ENCODE peak calls at places on chromosome 20, in ten cellular contexts. A is CD8-positive, alpha-beta memory T cell; X is mucosa of descending colon; H is stomach; F is heart right ventricle; Z is uterus; O is mesendoderm; W is tibial artery; U is mesenchymal stem cell; T is neural progenitor cell. V is an unnamed sample. For H3K36me3, the result is how much of the 10 kb centered on the place peaks cover.

GRCh38 chr20:34581341-34582189 is 23.0 kb downstream of the MAP1LC3A start:
- DNase-seq in H (no peak), O (peak), X (no peak), W (peak), T (peak), F (no peak), U (peak), A (no peak), Z (no peak), V (no peak)

GRCh38 chr20:56944546-56944945 is 315.4 kb downstream of the TFAP2C start:
- DNase-seq in U (no peak), O (no peak), Z (no peak), X (no peak), F (no peak), A (no peak), T (no peak), H (no peak), W (no peak), V (no peak)

GRCh38 chr20:36607586-36608387 is 2.2 kb downstream of the RAB5IF start:
- DNase-seq in U (no peak), F (no peak), A (no peak), T (no peak), O (no peak), X (peak), H (peak), W (no peak), Z (no peak), V (no peak)

GRCh38 chr20:51797357-51798025 is 4.8 kb downstream of the SALL4 start:
- DNase-seq in A (no peak), H (no peak), T (peak), F (no peak), U (peak), O (peak), X (no peak), W (no peak), Z (no peak), V (peak)

GRCh38 chr20:6081236-6081635 is 27.4 kb upstream of the LRRN4 start:
- DNase-seq in O (no peak), T (no peak), H (no peak), Z (no peak), F (no peak), W (no peak), U (peak), A (no peak), X (no peak), V (no peak)

GRCh38 chr20:56835829-56836228 is 206.7 kb downstream of the TFAP2C start:
- DNase-seq in F (no peak), U (no peak), T (no peak), A (no peak), X (no peak), H (no peak), Z (no peak), W (no peak), O (no peak), V (no peak)

GRCh38 chr20:19767070-19767469 is 9.0 kb downstream of the RIN2 start:
- DNase-seq in X (no peak), U (no peak), T (no peak), A (no peak), Z (no peak), W (no peak), F (no peak), O (no peak), H (no peak), V (no peak)

GRCh38 chr20:53829086-53829703 is 235.6 kb upstream of the ZNF217 start:
- DNase-seq in U (peak), Z (no peak), X (no peak), A (no peak), T (no peak), F (no peak), H (no peak), O (peak), W (peak), V (no peak)

GRCh38 chr20:59604770-59605665 is 678 bp downstream of the PHACTR3 start:
- DNase-seq in W (no peak), U (no peak), O (peak), H (no peak), Z (no peak), X (no peak), T (peak), A (no peak), F (peak), V (peak)

GRCh38 chr20:50980851-50981713 is 22.5 kb downstream of the MOCS3 start:
- DNase-seq in W (no peak), H (peak), Z (peak), T (peak), X (peak), F (peak), A (peak), U (peak), O (peak), V (peak)

GRCh38 chr20:32285621-32286334 is 8.3 kb downstream of the KIF3B start:
- DNase-seq in F (no peak), O (no peak), Z (no peak), U (peak), T (no peak), A (peak), H (no peak), X (peak), W (no peak), V (no peak)

GRCh38 chr20:55415567-55416142 is 589.7 kb downstream of the CBLN4 start:
- DNase-seq in H (no peak), W (no peak), A (no peak), U (no peak), T (peak), O (peak), F (no peak), X (no peak), Z (no peak), V (peak)

GRCh38 chr20:50293244-50294139 is 102.9 kb downstream of the CEBPB start:
- DNase-seq in W (no peak), A (no peak), Z (no peak), H (no peak), U (peak), F (no peak), O (no peak), X (no peak), T (no peak), V (no peak)

GRCh38 chr20:14189794-14190402 is 147.5 kb downstream of the FLRT3 start:
- DNase-seq in H (no peak), Z (no peak), W (no peak), U (peak), F (no peak), T (peak), O (peak), A (no peak), X (peak), V (no peak)

GRCh38 chr20:33917813-33918525 is 75.7 kb upstream of the RALY start:
- DNase-seq in T (no peak), X (no peak), F (no peak), H (no peak), W (no peak), O (no peak), A (no peak), Z (no peak), U (no peak), V (no peak)

GRCh38 chr20:21550587-21550986 is 36.7 kb upstream of the NKX2-2 start:
- DNase-seq in Z (no peak), F (no peak), A (no peak), T (no peak), O (no peak), W (no peak), X (no peak), U (no peak), H (no peak), V (no peak)

GRCh38 chr20:5364136-5364821 is 47.5 kb upstream of the PROKR2 start:
- DNase-seq in F (no peak), A (no peak), W (no peak), X (no peak), H (no peak), T (no peak), O (peak), U (no peak), Z (no peak), V (no peak)

GRCh38 chr20:13068336-13068735 is 59.6 kb downstream of the SPTLC3 start:
- DNase-seq in F (no peak), H (no peak), X (peak), Z (no peak), A (no peak), W (no peak), O (no peak), U (no peak), T (no peak), V (no peak)

GRCh38 chr20:35408270-35408669 is 3.5 kb downstream of the UQCC1 start:
- DNase-seq in W (no peak), U (no peak), Z (no peak), O (no peak), H (no peak), A (no peak), T (no peak), X (no peak), F (no peak), V (no peak)

GRCh38 chr20:51411867-51412266 is 130.7 kb downstream of the NFATC2 start:
- DNase-seq in H (no peak), F (no peak), U (no peak), T (peak), W (no peak), Z (no peak), O (no peak), X (no peak), A (no peak), V (peak)

GRCh38 chr20:2224246-2224645 is 71.6 kb upstream of the TGM3 start:
- DNase-seq in H (no peak), Z (no peak), X (no peak), W (no peak), F (no peak), A (no peak), U (no peak), T (no peak), O (no peak), V (no peak)

GRCh38 chr20:56676679-56677078 is 47.6 kb downstream of the TFAP2C start:
- DNase-seq in A (no peak), W (no peak), T (no peak), X (no peak), O (no peak), H (no peak), U (no peak), F (no peak), Z (no peak), V (peak)

GRCh38 chr20:37390503-37390890 is 44.6 kb downstream of the SRC start:
- DNase-seq in W (peak), F (no peak), U (no peak), X (no peak), O (no peak), H (no peak), A (no peak), Z (no peak), T (no peak), V (no peak)

GRCh38 chr20:5000263-5001173 is 792 bp downstream of the SLC23A2 start:
- DNase-seq in F (peak), O (peak), X (peak), T (peak), Z (peak), A (peak), H (peak), U (peak), W (peak), V (peak)

GRCh38 chr20:61835301-61835700 is 230.4 kb downstream of the TAF4 start:
- DNase-seq in Z (no peak), A (no peak), H (no peak), U (no peak), X (no peak), W (no peak), O (no peak), F (no peak), T (no peak), V (no peak)

GRCh38 chr20:2449386-2449785 is 21.2 kb downstream of the SNRPB start:
- DNase-seq in F (no peak), W (no peak), H (no peak), X (no peak), O (no peak), A (no peak), U (no peak), Z (no peak), T (no peak), V (no peak)

DNA sequence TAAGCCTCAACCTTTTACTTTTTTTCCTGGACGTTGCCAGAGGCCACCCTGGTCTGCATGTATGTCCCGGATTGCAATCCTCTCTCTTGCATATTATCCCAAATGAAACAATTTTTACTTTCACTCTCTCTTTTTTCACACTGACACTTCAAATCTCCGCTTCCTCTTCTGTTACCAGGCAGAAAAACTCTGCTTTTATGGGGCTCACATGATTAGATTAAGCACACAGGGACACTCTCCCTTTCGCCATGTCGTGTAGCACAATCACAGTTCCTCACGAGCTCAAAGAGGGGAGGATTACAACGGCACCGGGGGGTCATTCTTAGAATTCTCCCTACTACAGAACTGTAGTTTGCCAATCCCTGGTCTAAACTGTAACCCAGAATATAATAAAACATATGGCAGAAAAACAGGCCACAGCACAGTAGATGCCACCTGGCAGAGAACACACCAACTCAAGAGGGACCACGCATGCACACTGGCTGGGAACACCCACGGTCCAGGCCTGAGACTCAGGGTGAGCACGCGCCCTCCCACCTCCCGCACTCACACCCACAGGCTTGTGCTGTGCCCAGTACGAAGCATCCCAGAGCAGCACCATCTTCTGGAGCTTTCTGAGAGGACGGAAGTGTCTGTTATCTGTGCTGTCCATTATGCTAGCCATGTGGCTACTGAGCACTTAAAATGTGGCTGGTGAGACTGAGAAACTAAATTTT is 288.7 kb downstream of the KIF16B start:
- DNase-seq in Z (no peak), U (no peak), A (no peak), W (no peak), H (no peak), F (no peak), O (no peak), X (peak), T (peak), V (no peak)
- H3K4me3 ChIP-seq in Z (no peak), U (no peak), A (no peak), W (no peak), H (no peak), F (no peak), O (no peak), X (no peak), T (no peak), V (no peak)

DNA sequence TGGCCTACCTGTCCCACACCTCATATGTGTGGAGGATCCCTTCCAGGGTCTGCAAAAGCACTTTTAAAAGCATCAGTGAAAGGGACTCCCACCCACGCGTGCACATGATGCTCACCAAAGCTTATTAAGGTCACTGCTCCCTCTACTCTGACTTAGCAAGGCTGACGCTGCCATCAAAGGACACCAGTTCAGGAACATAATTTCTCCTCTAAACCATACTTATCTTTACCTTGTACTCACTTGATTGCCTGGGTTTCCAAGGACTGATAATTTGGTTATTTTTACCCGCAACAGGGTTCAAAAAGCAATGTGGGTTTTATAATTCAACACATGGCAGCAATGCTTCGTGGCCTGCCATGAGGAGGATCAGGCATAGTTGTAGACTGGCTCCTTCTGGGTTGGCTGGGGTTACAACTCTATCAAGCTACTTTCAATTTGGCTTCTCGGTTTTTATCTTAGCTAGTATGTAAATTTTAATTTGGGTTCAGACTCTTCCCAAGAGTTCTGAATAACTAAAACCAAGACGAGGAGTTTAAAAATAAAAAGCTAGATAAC is 52.2 kb upstream of the EMILIN3 start:
- DNase-seq in W (no peak), H (no peak), U (no peak), O (no peak), T (no peak), F (no peak), X (no peak), Z (no peak), A (no peak), V (no peak)
- H3K36me3 ChIP-seq in W (half or more), H (half or more), U (half or more), O (under half), T (under half), F (half or more), X (under half), Z (under half), A (half or more), V (under half)

GRCh38 chr20:10510216-10510615 is 75.1 kb downstream of the SLX4IP start:
- DNase-seq in A (no peak), T (no peak), U (no peak), F (no peak), Z (no peak), H (no peak), O (no peak), W (no peak), X (no peak), V (no peak)

GRCh38 chr20:10509411-10509810 is 74.3 kb downstream of the SLX4IP start:
- DNase-seq in F (no peak), W (no peak), X (no peak), A (no peak), U (peak), H (no peak), O (no peak), T (no peak), Z (no peak), V (no peak)

GRCh38 chr20:10511507-10512231 is 76.6 kb downstream of the SLX4IP start:
- DNase-seq in H (peak), W (peak), O (peak), Z (peak), F (peak), A (peak), T (peak), X (peak), U (peak), V (peak)

GRCh38 chr20:10513091-10513490 is 78.0 kb downstream of the SLX4IP start:
- DNase-seq in U (no peak), F (no peak), O (no peak), H (no peak), W (no peak), A (no peak), X (no peak), T (no peak), Z (no peak), V (no peak)

DNA sequence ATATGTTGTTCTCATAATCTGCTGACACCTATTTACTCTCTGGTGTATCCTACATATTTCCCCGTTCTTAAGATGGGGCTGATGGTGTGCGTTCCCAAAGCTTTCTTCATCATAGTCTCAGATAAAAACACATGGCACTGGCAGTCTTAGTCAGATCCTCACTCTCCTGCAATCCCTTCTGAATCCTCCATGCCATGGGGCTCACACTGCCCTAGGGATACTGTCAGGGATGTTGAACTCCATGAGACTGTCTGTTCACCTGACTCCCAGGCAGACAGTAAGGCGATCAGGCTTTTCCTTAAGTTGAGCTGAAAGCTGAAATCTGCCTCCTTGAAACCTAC is 76.0 kb downstream of the SLX4IP start:
- DNase-seq in F (no peak), O (no peak), A (no peak), X (no peak), W (no peak), T (no peak), Z (no peak), U (no peak), H (no peak), V (no peak)
- H3K4me3 ChIP-seq in F (no peak), O (no peak), A (no peak), X (no peak), W (no peak), T (no peak), Z (no peak), U (no peak), H (no peak), V (no peak)

DNA sequence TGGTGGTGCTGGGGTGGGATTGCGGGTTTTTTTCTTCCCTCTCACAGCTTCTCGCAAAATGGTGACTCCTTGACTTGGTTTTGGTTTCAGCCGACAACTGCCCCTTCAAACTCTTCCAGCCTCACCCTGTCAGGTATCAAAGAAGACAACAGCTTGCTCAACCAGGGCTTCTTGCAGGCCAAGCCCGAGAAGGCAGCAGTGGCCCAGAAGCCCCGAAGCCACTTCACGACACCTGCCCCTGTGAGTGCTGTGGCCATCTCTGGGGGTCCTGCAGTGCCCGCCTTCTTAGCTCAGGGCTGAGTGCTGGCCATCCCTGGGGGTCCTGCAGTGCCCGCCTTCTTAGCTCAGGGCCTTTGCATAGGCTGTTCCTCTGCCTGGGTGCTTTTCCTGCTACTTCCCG is 11.8 kb downstream of the GTSF1L start:
- DNase-seq in O (no peak), H (no peak), T (no peak), X (no peak), F (no peak), W (no peak), U (no peak), Z (no peak), A (no peak), V (no peak)
- H3K36me3 ChIP-seq in O (under half), H (under half), T (under half), X (under half), F (under half), W (under half), U (under half), Z (under half), A (under half), V (under half)

DNA sequence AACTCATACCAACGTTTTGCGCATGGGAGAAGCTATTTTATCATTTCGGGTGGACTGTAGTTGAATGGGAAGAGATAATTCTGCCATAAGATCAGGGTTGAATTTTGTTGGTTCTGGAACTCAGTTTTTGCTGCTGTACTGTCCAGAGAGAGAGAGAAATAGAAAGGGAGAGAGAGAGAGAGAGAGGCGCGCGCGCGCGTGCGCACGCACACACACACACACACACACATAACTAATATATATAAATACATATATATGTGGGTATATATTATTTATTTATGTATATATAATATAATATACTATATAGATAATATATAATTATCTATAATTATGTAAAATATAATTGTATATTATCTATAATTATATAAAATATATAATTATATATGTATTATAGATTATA is 21.9 kb downstream of the ATRN start:
- DNase-seq in Z (no peak), T (no peak), H (no peak), X (no peak), F (no peak), W (no peak), U (no peak), O (no peak), A (no peak), V (no peak)
- H3K4me3 ChIP-seq in Z (no peak), T (no peak), H (no peak), X (no peak), F (no peak), W (no peak), U (no peak), O (no peak), A (no peak), V (no peak)

GRCh38 chr20:25018425-25018824 is 25.9 kb upstream of the APMAP start:
- DNase-seq in O (no peak), U (no peak), F (no peak), Z (no peak), A (no peak), X (no peak), W (no peak), T (no peak), H (peak), V (no peak)

GRCh38 chr20:25014816-25015215 is 22.3 kb upstream of the APMAP start:
- DNase-seq in F (no peak), U (no peak), Z (peak), H (peak), X (no peak), O (no peak), A (no peak), T (no peak), W (peak), V (no peak)

GRCh38 chr20:25015986-25016385 is 23.4 kb upstream of the APMAP start:
- DNase-seq in F (no peak), T (no peak), H (peak), O (no peak), Z (no peak), A (no peak), U (no peak), W (peak), X (no peak), V (no peak)

GRCh38 chr20:25017257-25017803 is 24.8 kb upstream of the APMAP start:
- DNase-seq in O (peak), F (no peak), X (peak), A (no peak), Z (no peak), T (no peak), W (peak), U (no peak), H (peak), V (peak)

GRCh38 chr20:25016471-25016870 is 23.9 kb upstream of the APMAP start:
- DNase-seq in T (no peak), X (no peak), F (no peak), H (peak), A (no peak), O (no peak), Z (no peak), U (no peak), W (peak), V (no peak)
- H3K36me3 ChIP-seq in T (under half), X (under half), F (under half), H (half or more), A (half or more), O (under half), Z (under half), U (under half), W (under half), V (under half)

GRCh38 chr20:58402305-58402704 is 13.3 kb downstream of the VAPB start:
- DNase-seq in X (no peak), H (no peak), T (no peak), W (no peak), Z (no peak), A (no peak), U (no peak), O (peak), F (no peak), V (no peak)
- H3K4me3 ChIP-seq in X (no peak), H (no peak), T (no peak), W (no peak), Z (no peak), A (no peak), U (no peak), O (no peak), F (no peak), V (no peak)

V was measured in H7.